ENCODE peak calls at places on chromosomes 6 and 20, in five cellular contexts. C is Panc1, I is heart left ventricle, D is body of pancreas, Y is T1000. X is an unnamed sample.
A peak's percentile ranks its signal among the peaks of the same experiment; 100 is the strongest.

GRCh38 chr20:44051661-44052000 is 135.4 kb downstream of the JPH2 start:
- DNase-seq in C (no peak), I (no peak), D (no peak), Y (no peak), X (no peak)

GRCh38 chr6:33863084-33863483 is 59.3 kb upstream of the MLN start:
- DNase-seq in C (no peak), I (no peak), D (no peak), Y (no peak), X (no peak)

GRCh38 chr6:30100585-30101422 is 12.1 kb downstream of the TRIM31 start:
- DNase-seq in C (no peak), I (peak; percentile 60), D (peak; percentile 53), Y (no peak), X (peak; percentile 7)

GRCh38 chr20:32763202-32763999 is 1.2 kb downstream of the DNMT3B start:
- DNase-seq in C (no peak), I (no peak), D (peak; percentile 46), Y (no peak), X (no peak)

GRCh38 chr6:167649486-167649885 is 177.2 kb upstream of the AFDN start:
- DNase-seq in C (no peak), I (no peak), D (no peak), Y (no peak), X (no peak)

GRCh38 chr6:128517124-128517523 is 3.3 kb downstream of the PTPRK start:
- DNase-seq in C (no peak), I (no peak), D (no peak), Y (no peak), X (no peak)

GRCh38 chr6:1175877-1176276 is 136.0 kb upstream of the FOXQ1 start:
- DNase-seq in C (no peak), I (no peak), D (no peak), Y (no peak), X (no peak)

GRCh38 chr6:45756611-45757010 is 259.0 kb downstream of the CLIC5 start:
- DNase-seq in C (no peak), I (no peak), D (no peak), Y (no peak), X (no peak)

GRCh38 chr6:44733868-44734267 is 346.4 kb downstream of the CDC5L start:
- DNase-seq in C (no peak), I (peak; percentile 56), D (peak; percentile 29), Y (no peak), X (peak; percentile 52)

GRCh38 chr20:49479785-49480184 is 2.7 kb downstream of the KCNB1 start:
- DNase-seq in C (no peak), I (no peak), D (no peak), Y (no peak), X (no peak)

GRCh38 chr20:50218987-50219435 is 28.4 kb downstream of the CEBPB start:
- DNase-seq in C (no peak), I (no peak), D (peak; percentile 46), Y (no peak), X (peak; percentile 86)

GRCh38 chr20:58614984-58615760 is 35.9 kb upstream of the STX16 start:
- DNase-seq in C (no peak), I (no peak), D (no peak), Y (no peak), X (no peak)

GRCh38 chr6:32178547-32179440 is 589 bp downstream of the RNF5 start:
- DNase-seq in C (no peak), I (peak; percentile 28), D (no peak), Y (no peak), X (no peak)

GRCh38 chr20:11054266-11055025 is 380.6 kb upstream of the JAG1 start:
- DNase-seq in C (no peak), I (no peak), D (peak; percentile 15), Y (no peak), X (no peak)

GRCh38 chr6:81739230-81740195 is 13.0 kb downstream of the TENT5A start:
- DNase-seq in C (no peak), I (no peak), D (no peak), Y (no peak), X (no peak)

GRCh38 chr6:11909696-11910132 is 102.4 kb upstream of the HIVEP1 start:
- DNase-seq in C (no peak), I (no peak), D (no peak), Y (no peak), X (no peak)

GRCh38 chr20:32114305-32114960 is 4.9 kb downstream of the TM9SF4 start:
- DNase-seq in C (no peak), I (no peak), D (no peak), Y (no peak), X (no peak)

GRCh38 chr6:130026859-130027258 is 8.5 kb downstream of the L3MBTL3 start:
- DNase-seq in C (no peak), I (no peak), D (no peak), Y (no peak), X (no peak)

GRCh38 chr20:63165538-63166422 is 50.2 kb downstream of the YTHDF1 start:
- DNase-seq in C (no peak), I (no peak), D (no peak), Y (no peak), X (no peak)

GRCh38 chr6:105305521-105305920 is 97.4 kb downstream of the PREP start:
- DNase-seq in C (no peak), I (no peak), D (no peak), Y (no peak), X (no peak)

GRCh38 chr6:131761061-131761761 is 46.6 kb upstream of the ENPP1 start:
- DNase-seq in C (no peak), I (no peak), D (no peak), Y (no peak), X (no peak)

GRCh38 chr20:19942611-19943010 is 74.6 kb upstream of the NAA20 start:
- DNase-seq in C (no peak), I (no peak), D (no peak), Y (no peak), X (no peak)

GRCh38 chr20:47489448-47489872 is 12.2 kb upstream of the NCOA3 start:
- DNase-seq in C (no peak), I (peak; percentile 54), D (no peak), Y (no peak), X (no peak)

GRCh38 chr6:144335914-144336313 is 50.8 kb downstream of the UTRN start:
- DNase-seq in C (no peak), I (no peak), D (peak; percentile 22), Y (no peak), X (no peak)

GRCh38 chr6:163729127-163729872 is 314.8 kb downstream of the QKI start:
- DNase-seq in C (no peak), I (no peak), D (no peak), Y (no peak), X (no peak)

GRCh38 chr20:47727170-47727880 is 58.0 kb downstream of the SULF2 start:
- DNase-seq in C (no peak), I (peak; percentile 68), D (no peak), Y (no peak), X (no peak)

GRCh38 chr6:16633465-16633864 is 127.8 kb downstream of the ATXN1 start:
- DNase-seq in C (no peak), I (peak; percentile 42), D (no peak), Y (no peak), X (peak; percentile 20)

GRCh38 chr6:72464791-72465691 is 156.8 kb upstream of the KCNQ5 start:
- DNase-seq in C (peak; percentile 54), I (no peak), D (peak; percentile 74), Y (peak; percentile 51), X (no peak)

GRCh38 chr6:21099338-21100314 is 493.9 kb upstream of the SOX4 start:
- DNase-seq in C (no peak), I (no peak), D (no peak), Y (no peak), X (no peak)

GRCh38 chr6:107819217-107819616 is 4.9 kb downstream of the SCML4 start:
- DNase-seq in C (no peak), I (no peak), D (no peak), Y (no peak), X (no peak)

GRCh38 chr6:45921703-45922270 is 93.9 kb downstream of the CLIC5 start:
- DNase-seq in C (no peak), I (peak; percentile 47), D (no peak), Y (no peak), X (no peak)

GRCh38 chr6:11815231-11815630 is 36.6 kb upstream of the ADTRP start:
- DNase-seq in C (no peak), I (no peak), D (no peak), Y (no peak), X (no peak)

GRCh38 chr20:7199867-7200266 is 432.4 kb downstream of the BMP2 start:
- DNase-seq in C (no peak), I (peak; percentile 29), D (no peak), Y (no peak), X (no peak)

GRCh38 chr6:28922004-28922840 is 1.6 kb downstream of the TRIM27 start:
- DNase-seq in C (no peak), I (no peak), D (peak; percentile 86), Y (no peak), X (peak; percentile 24)

GRCh38 chr20:61416546-61416945 is 164.5 kb downstream of the CDH4 start:
- DNase-seq in C (no peak), I (no peak), D (no peak), Y (no peak), X (no peak)

GRCh38 chr6:34355889-34356288 is 36.6 kb downstream of the NUDT3 start:
- DNase-seq in C (no peak), I (no peak), D (no peak), Y (no peak), X (no peak)

GRCh38 chr20:63733579-63734081 is 2.8 kb upstream of the LIME1 start:
- DNase-seq in C (no peak), I (no peak), D (no peak), Y (no peak), X (no peak)

GRCh38 chr6:85460951-85461805 is 11.3 kb downstream of the NT5E start:
- DNase-seq in C (no peak), I (no peak), D (no peak), Y (no peak), X (no peak)